ENCODE peak calls at places on chromosomes 12 and 14, in ten cellular contexts. F is foreskin keratinocyte, O is dorsolateral prefrontal cortex, X is cardiac fibroblast, C is GM13977, Z is astrocyte, W is uterus, V is PC-9, L is endothelial cell, T is pancreas. G is an unnamed sample.

GRCh38 chr12:2318286-2318685 is 265.5 kb downstream of the CACNA1C start:
- DNase-seq in T (no peak), Z (no peak), F (no peak), W (no peak), C (no peak), L (no peak), O (no peak), V (no peak), X (peak; percentile 39), G (no peak)

GRCh38 chr12:132373967-132374820 is 44.8 kb upstream of the GALNT9 start:
- DNase-seq in X (peak; percentile 43), V (no peak), C (no peak), O (no peak), F (no peak), W (no peak), Z (no peak), T (no peak), L (no peak), G (no peak)

GRCh38 chr12:110536834-110537604 is 34.9 kb downstream of the RAD9B start:
- DNase-seq in X (no peak), Z (no peak), T (no peak), V (no peak), W (no peak), L (no peak), C (no peak), F (no peak), O (no peak), G (no peak)

GRCh38 chr14:33986804-33987203 is 35.9 kb upstream of the EGLN3 start:
- DNase-seq in W (no peak), F (peak; percentile 73), Z (peak; percentile 97), T (no peak), C (no peak), O (no peak), X (peak; percentile 64), L (no peak), V (peak; percentile 71), G (no peak)

GRCh38 chr14:52961060-52961639 is 10.3 kb upstream of the FERMT2 start:
- DNase-seq in W (peak; percentile 55), C (peak; percentile 73), T (peak; percentile 40), O (no peak), F (peak; percentile 21), Z (peak; percentile 38), X (peak; percentile 80), L (peak; percentile 21), V (peak; percentile 70), G (no peak)

GRCh38 chr12:3000548-3001275 is 41.5 kb downstream of the TEAD4 start:
- DNase-seq in C (no peak), Z (no peak), F (no peak), O (no peak), V (no peak), T (peak; percentile 61), X (no peak), L (no peak), W (no peak), G (no peak)

GRCh38 chr14:49634547-49635334 is at the start of gene DNAAF2:
- DNase-seq in O (peak; percentile 45), V (peak; percentile 67), Z (peak; percentile 71), F (peak; percentile 72), C (peak; percentile 46), X (peak; percentile 77), L (peak; percentile 57), W (peak; percentile 64), T (peak; percentile 76), G (peak; percentile 48)

GRCh38 chr12:128076188-128076587 is 190.8 kb upstream of the TMEM132C start:
- DNase-seq in X (no peak), L (no peak), Z (peak; percentile 96), F (no peak), C (no peak), W (no peak), O (no peak), V (no peak), T (no peak), G (no peak)

DNA sequence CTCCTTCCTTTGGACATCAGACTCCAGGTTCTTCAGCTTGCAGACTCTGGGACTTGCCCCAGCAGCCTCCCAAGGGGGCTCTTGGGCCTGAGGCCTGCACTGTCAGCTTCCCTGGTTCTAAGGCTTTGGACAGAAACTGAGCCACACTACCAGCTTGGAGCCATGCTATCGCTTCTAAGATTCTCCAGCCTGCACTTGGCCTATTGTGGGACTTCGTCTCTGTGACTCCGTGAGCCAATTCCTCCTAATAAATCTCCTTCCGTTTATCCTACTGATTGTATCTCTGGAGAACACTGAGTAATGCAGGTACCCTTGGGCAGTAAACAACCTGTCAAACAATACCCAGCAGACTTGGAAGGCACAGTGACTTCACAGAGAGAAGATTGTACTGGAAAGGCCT is 24.9 kb upstream of the RHOJ start:
- DNase-seq in W (no peak), C (no peak), Z (no peak), F (peak; percentile 51), O (no peak), L (no peak), X (no peak), V (no peak), T (no peak), G (no peak)
- TF ChIP-seq CTCF in W (no peak), C (no peak), Z (no peak), F (no peak), O (no peak), L (no peak), X (no peak), V (no peak), T (no peak), G (no peak)

GRCh38 chr14:95061317-95062093 is 95.8 kb downstream of the DICER1 start:
- DNase-seq in T (no peak), Z (no peak), O (no peak), X (no peak), C (no peak), V (no peak), L (no peak), W (no peak), F (no peak), G (no peak)

GRCh38 chr14:95057147-95057546 is 100.2 kb downstream of the DICER1 start:
- DNase-seq in Z (no peak), C (no peak), L (no peak), T (no peak), O (no peak), V (no peak), W (no peak), F (no peak), X (no peak), G (no peak)

GRCh38 chr14:95058491-95058890 is 98.8 kb downstream of the DICER1 start:
- DNase-seq in O (no peak), X (no peak), F (no peak), C (no peak), W (no peak), T (no peak), V (no peak), Z (no peak), L (no peak), G (no peak)

GRCh38 chr14:95057851-95058250 is 99.5 kb downstream of the DICER1 start:
- DNase-seq in V (no peak), O (no peak), X (no peak), F (no peak), L (no peak), C (no peak), Z (no peak), W (no peak), T (no peak), G (no peak)

DNA sequence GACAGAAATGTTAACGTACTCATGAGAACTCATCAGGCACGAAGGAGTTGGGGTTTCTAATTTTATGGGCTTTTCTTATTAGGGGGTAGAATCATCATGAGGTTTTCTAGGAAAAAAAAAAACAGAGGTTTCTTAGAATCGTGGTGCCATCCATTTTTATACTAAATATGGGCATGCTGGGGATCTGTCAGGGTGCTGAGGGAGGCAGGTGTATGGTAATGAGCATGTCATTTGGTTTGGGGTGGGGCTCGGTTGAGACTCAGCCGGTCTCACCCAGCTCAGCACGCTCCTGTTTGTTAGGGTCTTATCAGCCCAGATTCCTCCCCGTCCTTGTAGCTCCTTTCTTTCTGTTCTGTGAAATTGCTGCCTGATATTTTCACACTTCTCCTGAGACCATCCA is 98.2 kb downstream of the DICER1 start:
- DNase-seq in V (no peak), X (no peak), T (no peak), O (no peak), C (no peak), W (no peak), L (no peak), F (no peak), Z (no peak), G (no peak)
- TF ChIP-seq CTCF in V (no peak), X (no peak), T (no peak), O (no peak), C (no peak), W (no peak), L (no peak), F (no peak), Z (no peak), G (no peak)

DNA sequence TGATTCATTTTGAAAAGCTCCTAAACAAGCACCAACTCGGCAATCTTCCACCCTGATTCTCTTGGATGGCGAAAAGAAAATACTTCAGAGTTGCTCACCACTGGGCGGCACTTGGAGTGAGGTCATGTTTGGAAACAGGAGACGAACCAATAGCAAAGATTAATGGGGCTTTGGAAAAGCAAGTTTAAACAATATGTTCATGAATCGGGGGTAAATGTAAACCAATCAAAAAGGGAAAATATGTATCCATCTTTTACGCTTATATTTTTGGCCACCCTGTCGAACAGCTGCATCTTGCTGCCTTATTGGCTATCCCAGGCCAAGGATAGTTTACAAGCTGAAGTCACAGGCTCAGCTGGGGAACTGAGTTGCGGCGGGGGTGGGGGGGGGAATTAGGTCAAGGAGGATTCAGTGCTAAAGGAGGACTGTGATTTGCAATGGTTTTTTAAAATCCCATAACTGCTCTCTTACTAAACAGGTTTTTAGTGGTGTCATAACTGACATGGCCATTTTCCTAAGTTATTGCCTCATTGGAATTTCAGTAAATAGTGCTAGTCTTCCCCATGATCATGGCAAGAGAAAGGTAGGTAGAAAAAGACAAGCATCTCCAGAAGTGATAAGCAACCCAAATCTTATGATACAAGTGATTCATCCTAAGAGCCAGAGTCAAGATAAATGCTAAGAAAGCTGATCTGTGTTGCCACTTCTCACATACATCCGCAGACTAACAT is 210.6 kb downstream of the PHLDA1 start:
- DNase-seq in L (no peak), V (no peak), Z (peak; percentile 95), X (peak; percentile 76), W (peak; percentile 35), T (no peak), C (no peak), F (peak; percentile 92), O (no peak), G (no peak)
- TF ChIP-seq CTCF in L (no peak), V (no peak), Z (no peak), X (peak; percentile 3), W (no peak), T (no peak), C (no peak), F (peak; percentile 63), O (no peak), G (no peak)

GRCh38 chr12:88579572-88579940 is 715 bp downstream of the KITLG start:
- DNase-seq in O (peak; percentile 29), L (peak; percentile 49), Z (no peak), T (peak; percentile 53), W (peak; percentile 43), C (peak; percentile 9), F (no peak), X (no peak), V (no peak), G (peak; percentile 26)

GRCh38 chr12:88578821-88579518 is 1.3 kb downstream of the KITLG start:
- DNase-seq in O (no peak), C (peak; percentile 12), F (no peak), W (no peak), X (no peak), Z (no peak), V (no peak), T (peak; percentile 9), L (peak; percentile 57), G (peak; percentile 19)

GRCh38 chr12:88575361-88575959 is 4.8 kb downstream of the KITLG start:
- DNase-seq in T (no peak), C (no peak), F (no peak), V (no peak), W (no peak), O (no peak), L (no peak), Z (no peak), X (no peak), G (no peak)

GRCh38 chr12:88578274-88578673 is 2.0 kb downstream of the KITLG start:
- DNase-seq in W (no peak), F (no peak), X (no peak), C (no peak), Z (peak; percentile 39), O (no peak), V (no peak), T (no peak), L (no peak), G (peak; percentile 8)

GRCh38 chr12:88577537-88577936 is 2.7 kb downstream of the KITLG start:
- DNase-seq in W (no peak), X (no peak), F (no peak), V (no peak), C (no peak), T (no peak), Z (peak; percentile 58), O (no peak), L (no peak), G (no peak)
- TF ChIP-seq CTCF in W (peak; percentile 5), X (peak; percentile 1), F (peak; percentile 56), V (no peak), C (no peak), T (no peak), Z (peak; percentile 15), O (no peak), L (peak; percentile 63), G (peak; percentile 50)

G was measured in neural crest cell.